ENCODE peak calls at places on chromosomes 16 and 17, in six cellular contexts. T, G, D, L, M and B are unnamed samples.

GRCh38 chr16:80114699-80115098 is 426.1 kb upstream of the DYNLRB2 start:
- DNase-seq in T (no peak), G (no peak), D (no peak), L (no peak), M (no peak), B (no peak)

GRCh38 chr16:57536306-57537193 is at the start of gene CCDC102A:
- DNase-seq in T (peak), G (no peak), D (no peak), L (peak), M (no peak), B (peak)

GRCh38 chr16:64250866-64251265 is 871.0 kb downstream of the CDH11 start:
- DNase-seq in T (no peak), G (no peak), D (no peak), L (no peak), M (no peak), B (no peak)

GRCh38 chr17:50603340-50603739 is 31.3 kb upstream of the ABCC3 start:
- DNase-seq in T (peak), G (no peak), D (no peak), L (no peak), M (no peak), B (peak)

GRCh38 chr17:58002973-58003372 is 4.1 kb downstream of the SRSF1 start:
- DNase-seq in T (no peak), G (no peak), D (no peak), L (no peak), M (no peak), B (no peak)

GRCh38 chr16:26365555-26365954 is 673.8 kb downstream of the HS3ST4 start:
- DNase-seq in T (no peak), G (no peak), D (no peak), L (no peak), M (no peak), B (peak)

GRCh38 chr17:40415390-40415789 is 2.3 kb downstream of the TOP2A start:
- DNase-seq in T (peak), G (no peak), D (no peak), L (no peak), M (no peak), B (peak)

GRCh38 chr17:67208232-67208631 is 36.8 kb downstream of the HELZ start:
- DNase-seq in T (no peak), G (no peak), D (no peak), L (no peak), M (no peak), B (no peak)

GRCh38 chr17:81563861-81564586 is 11.9 kb upstream of the FAAP100 start:
- DNase-seq in T (no peak), G (no peak), D (no peak), L (no peak), M (no peak), B (no peak)

GRCh38 chr16:87582221-87582965 is 19.9 kb upstream of the JPH3 start:
- DNase-seq in T (no peak), G (no peak), D (no peak), L (no peak), M (no peak), B (peak)

GRCh38 chr17:27473748-27474609 is 17.7 kb downstream of the KSR1 start:
- DNase-seq in T (no peak), G (no peak), D (peak), L (peak), M (peak), B (no peak)

GRCh38 chr17:30520882-30521281 is 43.7 kb downstream of the GOSR1 start:
- DNase-seq in T (no peak), G (no peak), D (no peak), L (no peak), M (no peak), B (no peak)

GRCh38 chr17:21297597-21297996 is 13.1 kb downstream of the MAP2K3 start:
- DNase-seq in T (no peak), G (no peak), D (no peak), L (no peak), M (no peak), B (peak)

GRCh38 chr16:8796469-8797363 is 723 bp downstream of the TMEM186 start:
- DNase-seq in T (no peak), G (no peak), D (no peak), L (no peak), M (no peak), B (no peak)

GRCh38 chr16:995087-995486 is 13.5 kb downstream of the SOX8 start:
- DNase-seq in T (no peak), G (no peak), D (no peak), L (no peak), M (no peak), B (peak)

GRCh38 chr17:74274060-74274702 is at the start of gene DNAI2:
- DNase-seq in T (no peak), G (no peak), D (no peak), L (peak), M (no peak), B (peak)

GRCh38 chr16:50260206-50261159 is 5.9 kb upstream of the ADCY7 start:
- DNase-seq in T (no peak), G (no peak), D (no peak), L (no peak), M (no peak), B (no peak)